ENCODE peak calls at places on chromosomes 6 and 20, in six cellular contexts. L is HEK293T, P is T-helper 1 cell, F is GM06990, X is HCEC 1CT, W is WTC11. H is an unnamed sample.

GRCh38 chr6:13474360-13474759 is 13.0 kb downstream of the GFOD1 start:
- DNase-seq in W (no peak), F (no peak), X (no peak), L (no peak), P (no peak), H (peak; percentile 49)

GRCh38 chr6:97081010-97081573 is 156.6 kb downstream of the KLHL32 start:
- DNase-seq in L (no peak), F (no peak), X (no peak), P (no peak), W (no peak), H (no peak)

GRCh38 chr6:96394727-96395126 is 126.9 kb upstream of the UFL1 start:
- DNase-seq in F (no peak), P (no peak), W (no peak), L (peak; percentile 16), X (no peak), H (peak; percentile 11)

GRCh38 chr6:161549977-161550655 is 276.3 kb upstream of the AGPAT4 start:
- DNase-seq in P (no peak), F (no peak), W (no peak), L (peak; percentile 45), X (no peak), H (peak; percentile 17)

GRCh38 chr6:100881707-100882040 is 545 bp upstream of the ASCC3 start:
- DNase-seq in W (no peak), X (peak; percentile 8), F (no peak), L (peak; percentile 6), P (no peak), H (peak; percentile 35)

GRCh38 chr20:63061701-63062100 is 54.9 kb upstream of the BHLHE23 start:
- DNase-seq in L (no peak), F (no peak), P (no peak), W (no peak), X (no peak), H (no peak)

GRCh38 chr20:47318027-47318595 is 38.4 kb downstream of the ZMYND8 start:
- DNase-seq in W (peak; percentile 37), L (no peak), P (no peak), X (peak; percentile 86), F (no peak), H (no peak)

GRCh38 chr6:45132059-45132458 is 196.1 kb upstream of the RUNX2 start:
- DNase-seq in F (no peak), P (no peak), X (peak; percentile 27), L (no peak), W (no peak), H (no peak)

GRCh38 chr6:157665172-157665571 is 157.9 kb upstream of the SNX9 start:
- DNase-seq in L (no peak), W (no peak), F (no peak), P (no peak), X (no peak), H (no peak)

GRCh38 chr6:43702522-43703440 is 15.2 kb upstream of the MRPS18A start:
- DNase-seq in F (peak; percentile 47), P (no peak), W (peak; percentile 95), X (peak; percentile 89), L (peak; percentile 88), H (peak; percentile 99)

GRCh38 chr20:48627737-48628128 is 200.1 kb downstream of the PREX1 start:
- DNase-seq in P (no peak), W (no peak), X (no peak), F (no peak), L (no peak), H (no peak)